ENCODE peak calls at places on chromosomes 6 and 20, in seven cellular contexts. A is fibroblast of pulmonary artery, S is cardiac fibroblast, C is endothelial cell, X is WERI-Rb-1, T is progenitor cell of endocrine pancreas, V is IMR-90. H is an unnamed sample.

GRCh38 chr6:116287668-116288282 is 8.0 kb upstream of the TSPYL1 start:
- DNase-seq in A (peak), S (peak), T (no peak), V (peak), X (no peak), C (no peak), H (no peak)

GRCh38 chr6:70310063-70310694 is 7.3 kb upstream of the COL9A1 start:
- DNase-seq in A (peak), C (peak), S (peak), X (no peak), V (peak), T (no peak), H (no peak)

GRCh38 chr6:27059621-27060425 is 187.7 kb upstream of the PRSS16 start:
- DNase-seq in X (no peak), C (no peak), T (no peak), S (no peak), A (no peak), V (peak), H (no peak)

GRCh38 chr6:116087437-116088027 is 13.1 kb upstream of the NT5DC1 start:
- DNase-seq in S (peak), C (no peak), A (peak), T (no peak), X (no peak), V (peak), H (no peak)

GRCh38 chr20:21515300-21516179 is 1.7 kb upstream of the NKX2-2 start:
- DNase-seq in X (no peak), V (no peak), A (no peak), S (no peak), T (no peak), C (no peak), H (no peak)

GRCh38 chr6:107666084-107666981 is 157.8 kb downstream of the SCML4 start:
- DNase-seq in A (peak), S (no peak), V (peak), X (peak), T (no peak), C (no peak), H (no peak)

GRCh38 chr20:57647933-57648785 is 27.9 kb upstream of the ZBP1 start:
- DNase-seq in V (no peak), C (no peak), A (no peak), T (no peak), X (no peak), S (no peak), H (no peak)

GRCh38 chr20:37734228-37734980 is 40.6 kb downstream of the CTNNBL1 start:
- DNase-seq in T (no peak), V (peak), X (peak), A (peak), C (no peak), S (peak), H (no peak)

GRCh38 chr20:41800040-41800439 is 181.9 kb upstream of the CHD6 start:
- DNase-seq in S (no peak), C (no peak), X (no peak), T (no peak), A (no peak), V (no peak), H (no peak)

GRCh38 chr6:53943410-53943809 is 148.6 kb downstream of the LRRC1 start:
- DNase-seq in A (no peak), S (no peak), V (no peak), T (no peak), X (no peak), C (no peak), H (no peak)

GRCh38 chr20:17357238-17357637 is 130.4 kb downstream of the PCSK2 start:
- DNase-seq in X (no peak), C (no peak), V (no peak), T (no peak), A (no peak), S (no peak), H (no peak)

GRCh38 chr6:41599015-41599835 is 39.0 kb upstream of the MDFI start:
- DNase-seq in S (no peak), T (no peak), C (no peak), X (no peak), V (no peak), A (no peak), H (no peak)

GRCh38 chr6:1222426-1223311 is 89.2 kb upstream of the FOXQ1 start:
- DNase-seq in S (no peak), T (no peak), C (no peak), A (no peak), V (no peak), X (no peak), H (no peak)

GRCh38 chr6:133418108-133418507 is 177.0 kb downstream of the EYA4 start:
- DNase-seq in S (no peak), X (no peak), T (no peak), C (no peak), V (peak), A (no peak), H (no peak)

GRCh38 chr20:60038400-60038799 is 80.2 kb downstream of the CDH26 start:
- DNase-seq in S (no peak), T (no peak), C (no peak), V (no peak), X (no peak), A (no peak), H (no peak)

GRCh38 chr6:63821442-63821841 is 185.8 kb downstream of the PHF3 start:
- DNase-seq in V (peak), A (peak), C (no peak), T (no peak), X (no peak), S (peak), H (no peak)

DNA sequence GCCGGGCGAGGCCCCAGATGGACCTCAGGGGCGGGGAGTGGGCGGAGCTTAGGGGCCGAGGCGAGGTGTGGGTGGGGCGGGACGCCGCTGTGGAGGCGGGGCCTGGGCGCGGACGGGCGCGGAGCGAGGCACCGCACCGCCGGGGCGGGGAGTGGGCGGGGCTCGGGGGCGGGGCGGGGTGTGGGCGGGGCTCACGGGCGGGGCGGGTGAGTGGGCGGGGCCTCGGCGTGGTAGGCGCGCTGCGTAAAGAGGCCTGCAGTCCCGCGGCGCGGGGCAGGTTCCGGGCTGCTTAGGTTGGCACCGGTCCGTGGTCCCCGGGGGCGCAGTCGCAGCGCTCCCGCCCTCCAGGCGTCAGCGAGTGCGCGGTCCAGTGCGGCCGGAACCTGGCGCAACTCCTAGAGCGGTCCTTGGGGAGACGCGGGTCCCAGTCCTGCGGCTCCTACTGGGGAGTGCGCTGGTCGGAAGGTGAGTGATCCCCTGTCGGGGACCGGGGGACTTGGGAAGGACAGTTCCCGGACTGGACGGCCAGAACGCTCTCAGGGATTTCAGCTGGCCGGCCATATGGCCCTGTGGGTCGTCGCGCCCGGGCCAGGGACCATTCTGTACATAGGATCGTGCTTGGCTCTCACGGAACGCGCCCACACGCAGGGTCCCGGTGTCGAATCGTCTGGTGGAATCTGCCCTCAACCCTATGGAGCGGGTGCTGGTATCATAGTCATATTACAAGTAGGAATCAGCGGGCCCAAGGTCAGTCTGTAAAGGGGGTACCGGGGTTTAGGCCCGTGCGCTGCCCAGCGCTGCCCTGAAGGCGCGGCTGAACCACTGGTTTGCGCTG is at the start of gene NQO2:
- DNase-seq in A (peak), S (peak), T (peak), X (peak), C (peak), V (peak), H (peak)
- TF ChIP-seq CTCF in A (no peak), S (no peak), T (no peak), X (peak), C (no peak), V (peak), H (no peak)

DNA sequence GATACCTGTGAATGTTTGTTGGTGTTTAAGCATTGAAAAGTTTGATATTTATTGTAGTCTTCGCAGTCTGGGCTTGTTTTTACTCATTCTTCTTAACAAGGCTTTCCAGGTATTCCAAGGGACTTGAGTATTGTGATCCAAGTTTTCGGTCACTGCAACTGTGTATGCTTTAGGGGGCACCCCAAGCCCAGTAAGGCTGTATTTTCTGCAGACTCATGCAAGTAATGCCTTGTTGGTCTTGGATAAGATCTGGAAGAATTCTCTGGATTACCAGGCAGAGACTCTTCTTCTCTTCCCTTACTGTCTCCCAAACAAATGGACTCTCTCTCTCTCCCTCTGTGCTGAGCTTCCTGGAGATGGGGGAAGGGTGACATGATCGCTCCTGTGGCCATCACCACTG is 82.1 kb downstream of the RFPL4B start:
- DNase-seq in T (no peak), X (no peak), C (peak), S (peak), A (peak), V (peak), H (no peak)
- TF ChIP-seq CTCF in T (peak), X (peak), C (no peak), S (peak), A (peak), V (peak), H (no peak)

GRCh38 chr20:32764000-32764960 is 2.1 kb downstream of the DNMT3B start:
- DNase-seq in A (no peak), T (no peak), C (peak), X (no peak), S (no peak), V (no peak), H (no peak)

GRCh38 chr20:32761417-32761830 is 761 bp upstream of the DNMT3B start:
- DNase-seq in A (no peak), C (no peak), V (no peak), S (no peak), T (no peak), X (no peak), H (no peak)

GRCh38 chr20:32763202-32763999 is 1.2 kb downstream of the DNMT3B start:
- DNase-seq in V (no peak), T (no peak), S (no peak), C (no peak), A (no peak), X (peak), H (no peak)

GRCh38 chr20:32762754-32763201 is 593 bp downstream of the DNMT3B start:
- DNase-seq in V (no peak), T (peak), X (peak), C (peak), A (no peak), S (no peak), H (peak)

GRCh38 chr20:32761831-32762753 is at the start of gene DNMT3B:
- DNase-seq in A (peak), C (peak), S (peak), X (peak), V (peak), T (peak), H (peak)
- TF ChIP-seq CTCF in A (no peak), C (peak), S (no peak), X (peak), V (peak), T (peak), H (peak)

GRCh38 chr6:90492798-90493197 is 94.1 kb downstream of the MAP3K7 start:
- DNase-seq in S (no peak), X (no peak), C (no peak), T (no peak), V (no peak), A (no peak), H (no peak)
- TF ChIP-seq CTCF in S (no peak), X (no peak), C (no peak), T (no peak), V (no peak), A (no peak), H (no peak)

DNA sequence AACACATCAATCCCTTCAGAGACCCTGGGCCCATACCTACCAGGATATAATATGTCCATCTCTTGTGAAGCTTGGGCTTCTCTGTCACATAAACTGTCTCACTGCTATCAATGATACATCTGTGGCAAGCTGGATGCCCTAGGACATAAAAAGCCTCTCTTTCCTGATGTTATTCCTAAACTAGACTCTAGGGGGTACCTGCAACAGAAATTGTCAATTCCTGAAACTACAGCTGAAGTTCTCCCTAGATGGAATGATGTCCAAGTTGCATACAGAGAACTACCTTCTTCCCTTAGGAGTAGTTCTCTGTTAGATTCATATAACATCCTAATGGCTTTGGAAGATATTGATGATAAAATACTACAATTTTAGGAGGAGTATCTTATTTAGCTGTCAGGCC is 35.8 kb downstream of the TBX18 start:
- DNase-seq in S (peak), X (no peak), C (no peak), A (peak), T (no peak), V (peak), H (no peak)
- TF ChIP-seq CTCF in S (peak), X (peak), C (peak), A (peak), T (peak), V (peak), H (no peak)

DNA sequence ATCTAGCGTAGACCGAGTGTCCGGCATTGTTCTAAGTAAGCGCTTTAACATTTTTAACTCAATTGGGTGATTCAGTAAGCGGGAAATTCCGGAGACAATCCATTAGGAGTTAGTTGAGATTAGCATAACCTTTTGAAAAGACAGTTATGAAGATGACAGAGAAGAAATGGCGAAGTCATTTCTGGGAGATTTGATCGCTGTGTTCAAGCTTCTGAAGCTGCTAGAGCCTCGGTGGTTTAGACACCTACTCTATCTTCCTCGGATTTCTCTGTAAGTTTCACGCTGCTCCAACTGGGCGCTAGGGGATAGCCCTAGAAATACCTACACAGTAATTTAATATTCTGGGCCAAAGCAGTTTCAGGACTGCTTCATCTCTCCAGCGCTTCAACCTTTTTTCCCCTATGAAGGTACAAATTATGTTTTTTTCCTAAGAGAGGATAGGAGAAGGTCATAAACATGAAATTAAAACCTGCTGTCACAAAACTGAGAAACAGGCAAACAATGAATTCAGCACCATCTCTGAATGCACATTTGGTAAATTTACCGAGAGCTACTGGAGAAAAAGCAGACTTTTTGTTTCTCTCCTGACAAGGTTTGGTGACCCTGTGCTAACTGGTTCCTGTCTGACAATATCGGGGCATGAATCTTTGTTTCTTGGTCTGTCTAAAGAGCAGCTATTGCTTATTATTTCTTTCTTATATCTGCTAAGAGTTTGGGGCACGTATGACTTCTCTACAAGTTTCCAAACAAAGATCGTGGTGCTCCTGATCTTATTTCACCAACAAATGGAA is 22.4 kb downstream of the ZNF311 start:
- DNase-seq in V (peak), T (no peak), A (peak), X (peak), C (peak), S (peak), H (peak)
- TF ChIP-seq CTCF in V (peak), T (peak), A (peak), X (no peak), C (no peak), S (peak), H (no peak)

GRCh38 chr6:43911625-43912577 is 141.9 kb downstream of the VEGFA start:
- DNase-seq in S (no peak), T (no peak), V (no peak), A (no peak), C (no peak), X (no peak), H (no peak)
- TF ChIP-seq CTCF in S (no peak), T (no peak), V (no peak), A (no peak), C (no peak), X (no peak), H (no peak)

H was measured in activated CD8-positive, alpha-beta T cell treated with anti-CD3 and anti-CD28 coated beads for 36 hours.